ENCODE peak calls at places on chromosomes 7 and 10, in six cellular contexts. R is tibial artery, P is MCF 10A, Z is GDM1, U is transverse colon, Y is cardiac septum. K is an unnamed sample.

GRCh38 chr7:127791790-127792189 is 139.8 kb downstream of the SND1 start:
- DNase-seq in Z (no peak), Y (no peak), R (no peak), U (no peak), P (peak), K (peak)

GRCh38 chr10:3926268-3926667 is 141.3 kb upstream of the KLF6 start:
- DNase-seq in R (no peak), U (no peak), Z (no peak), Y (no peak), P (no peak), K (no peak)

GRCh38 chr7:137073571-137074325 is 205.3 kb downstream of the CHRM2 start:
- DNase-seq in U (no peak), Y (no peak), Z (no peak), P (peak), R (no peak), K (no peak)

GRCh38 chr7:150333659-150334058 is 7.8 kb downstream of the RARRES2 start:
- DNase-seq in U (no peak), Z (no peak), R (no peak), P (no peak), Y (no peak), K (no peak)

GRCh38 chr7:15459018-15459621 is 102.7 kb downstream of the AGMO start:
- DNase-seq in R (no peak), Y (no peak), U (no peak), Z (no peak), P (no peak), K (no peak)

GRCh38 chr10:36493511-36493880 is 631.9 kb upstream of the ANKRD30A start:
- DNase-seq in R (no peak), P (no peak), U (no peak), Y (no peak), Z (no peak), K (no peak)

GRCh38 chr10:34742456-34742855 is 72.6 kb downstream of the PARD3 start:
- DNase-seq in U (no peak), Z (no peak), Y (no peak), P (no peak), R (no peak), K (no peak)

GRCh38 chr7:38318803-38319416 is 45.5 kb upstream of the TARP start:
- DNase-seq in Z (peak), Y (no peak), U (peak), R (no peak), P (peak), K (peak)

GRCh38 chr10:36888925-36889573 is 236.3 kb upstream of the ANKRD30A start:
- DNase-seq in P (peak), R (no peak), Z (peak), U (peak), Y (no peak), K (peak)

GRCh38 chr7:5557920-5558401 is 134.3 kb upstream of the TNRC18 start:
- DNase-seq in Y (peak), Z (no peak), P (peak), U (peak), R (peak), K (no peak)

GRCh38 chr10:53839437-53840039 is 961.5 kb downstream of the PCDH15 start:
- DNase-seq in R (no peak), U (no peak), Y (no peak), P (peak), Z (no peak), K (peak)

GRCh38 chr7:28405662-28406061 is 6.7 kb upstream of the CREB5 start:
- DNase-seq in Z (no peak), R (peak), U (peak), Y (no peak), P (peak), K (no peak)

K was measured in Kasumi-1.